ENCODE peak calls at places on chromosomes 16 and 17, in eight cellular contexts. One of them, this sample, is unnamed.

GRCh38 chr16:84598391-84598750 is 19.5 kb downstream of the COTL1 start:
- DNase-seq in EH: no peak
- DNase-seq in NCI-H510A treated with DMSO at 0.1 percent for 48 hours: no peak
- DNase-seq in activated CD4-positive, alpha-beta T cell treated with anti-CD3 and anti-CD28 coated beads, Interleukin-2, amount 50 U/mL, for 1 hour: no peak
- DNase-seq in IMR-90: no peak
- DNase-seq in NCI-H2107: no peak
- DNase-seq in smooth muscle cell of the brain vasculature: no peak
- DNase-seq in RWPE2: no peak
- DNase-seq in this sample: no peak

GRCh38 chr17:1607971-1608320 is 20.7 kb downstream of the SLC43A2 start:
- DNase-seq in EH: no peak
- DNase-seq in NCI-H510A treated with DMSO at 0.1 percent for 48 hours: no peak
- DNase-seq in activated CD4-positive, alpha-beta T cell treated with anti-CD3 and anti-CD28 coated beads, Interleukin-2, amount 50 U/mL, for 1 hour: no peak
- DNase-seq in IMR-90: no peak
- DNase-seq in NCI-H2107: no peak
- DNase-seq in smooth muscle cell of the brain vasculature: no peak
- DNase-seq in RWPE2: no peak
- DNase-seq in this sample: peak

GRCh38 chr17:44309472-44309871 is 1.1 kb downstream of the RUNDC3A start:
- DNase-seq in EH: no peak
- DNase-seq in NCI-H510A treated with DMSO at 0.1 percent for 48 hours: no peak
- DNase-seq in activated CD4-positive, alpha-beta T cell treated with anti-CD3 and anti-CD28 coated beads, Interleukin-2, amount 50 U/mL, for 1 hour: no peak
- DNase-seq in IMR-90: no peak
- DNase-seq in NCI-H2107: no peak
- DNase-seq in smooth muscle cell of the brain vasculature: no peak
- DNase-seq in RWPE2: no peak
- DNase-seq in this sample: peak

GRCh38 chr17:57640079-57640478 is 105.0 kb downstream of the CCDC182 start:
- DNase-seq in EH: no peak
- DNase-seq in NCI-H510A treated with DMSO at 0.1 percent for 48 hours: no peak
- DNase-seq in activated CD4-positive, alpha-beta T cell treated with anti-CD3 and anti-CD28 coated beads, Interleukin-2, amount 50 U/mL, for 1 hour: no peak
- DNase-seq in IMR-90: no peak
- DNase-seq in NCI-H2107: no peak
- DNase-seq in smooth muscle cell of the brain vasculature: no peak
- DNase-seq in RWPE2: no peak
- DNase-seq in this sample: peak

GRCh38 chr16:84687715-84688114 is 12.1 kb upstream of the USP10 start:
- DNase-seq in EH: peak
- DNase-seq in NCI-H510A treated with DMSO at 0.1 percent for 48 hours: no peak
- DNase-seq in activated CD4-positive, alpha-beta T cell treated with anti-CD3 and anti-CD28 coated beads, Interleukin-2, amount 50 U/mL, for 1 hour: no peak
- DNase-seq in IMR-90: peak
- DNase-seq in NCI-H2107: no peak
- DNase-seq in smooth muscle cell of the brain vasculature: no peak
- DNase-seq in RWPE2: no peak
- DNase-seq in this sample: peak

GRCh38 chr16:87924041-87924851 is 12.1 kb downstream of the CA5A start:
- DNase-seq in EH: no peak
- DNase-seq in NCI-H510A treated with DMSO at 0.1 percent for 48 hours: peak
- DNase-seq in activated CD4-positive, alpha-beta T cell treated with anti-CD3 and anti-CD28 coated beads, Interleukin-2, amount 50 U/mL, for 1 hour: no peak
- DNase-seq in IMR-90: no peak
- DNase-seq in NCI-H2107: peak
- DNase-seq in smooth muscle cell of the brain vasculature: no peak
- DNase-seq in RWPE2: no peak
- DNase-seq in this sample: no peak

GRCh38 chr17:75125984-75126383 is 5.6 kb downstream of the NT5C start:
- DNase-seq in EH: no peak
- DNase-seq in NCI-H510A treated with DMSO at 0.1 percent for 48 hours: no peak
- DNase-seq in activated CD4-positive, alpha-beta T cell treated with anti-CD3 and anti-CD28 coated beads, Interleukin-2, amount 50 U/mL, for 1 hour: no peak
- DNase-seq in IMR-90: no peak
- DNase-seq in NCI-H2107: no peak
- DNase-seq in smooth muscle cell of the brain vasculature: no peak
- DNase-seq in RWPE2: no peak
- DNase-seq in this sample: peak

GRCh38 chr16:12971216-12971615 is 69.8 kb downstream of the SHISA9 start:
- DNase-seq in EH: peak
- DNase-seq in NCI-H510A treated with DMSO at 0.1 percent for 48 hours: peak
- DNase-seq in activated CD4-positive, alpha-beta T cell treated with anti-CD3 and anti-CD28 coated beads, Interleukin-2, amount 50 U/mL, for 1 hour: no peak
- DNase-seq in IMR-90: no peak
- DNase-seq in NCI-H2107: peak
- DNase-seq in smooth muscle cell of the brain vasculature: no peak
- DNase-seq in RWPE2: peak
- DNase-seq in this sample: no peak

GRCh38 chr16:82033006-82033405 is 2.0 kb upstream of the HSD17B2 start:
- DNase-seq in EH: no peak
- DNase-seq in NCI-H510A treated with DMSO at 0.1 percent for 48 hours: peak
- DNase-seq in activated CD4-positive, alpha-beta T cell treated with anti-CD3 and anti-CD28 coated beads, Interleukin-2, amount 50 U/mL, for 1 hour: no peak
- DNase-seq in IMR-90: no peak
- DNase-seq in NCI-H2107: no peak
- DNase-seq in smooth muscle cell of the brain vasculature: no peak
- DNase-seq in RWPE2: no peak
- DNase-seq in this sample: no peak

GRCh38 chr17:29855686-29856085 is 74.3 kb downstream of the SSH2 start:
- DNase-seq in EH: peak
- DNase-seq in NCI-H510A treated with DMSO at 0.1 percent for 48 hours: no peak
- DNase-seq in activated CD4-positive, alpha-beta T cell treated with anti-CD3 and anti-CD28 coated beads, Interleukin-2, amount 50 U/mL, for 1 hour: no peak
- DNase-seq in IMR-90: peak
- DNase-seq in NCI-H2107: no peak
- DNase-seq in smooth muscle cell of the brain vasculature: no peak
- DNase-seq in RWPE2: no peak
- DNase-seq in this sample: no peak

GRCh38 chr17:79645022-79645776 is 34.3 kb upstream of the RBFOX3 start:
- DNase-seq in EH: no peak
- DNase-seq in NCI-H510A treated with DMSO at 0.1 percent for 48 hours: no peak
- DNase-seq in activated CD4-positive, alpha-beta T cell treated with anti-CD3 and anti-CD28 coated beads, Interleukin-2, amount 50 U/mL, for 1 hour: no peak
- DNase-seq in IMR-90: no peak
- DNase-seq in NCI-H2107: no peak
- DNase-seq in smooth muscle cell of the brain vasculature: no peak
- DNase-seq in RWPE2: no peak
- DNase-seq in this sample: peak

GRCh38 chr16:55081622-55082593 is 151.2 kb downstream of the IRX5 start:
- DNase-seq in EH: no peak
- DNase-seq in NCI-H510A treated with DMSO at 0.1 percent for 48 hours: no peak
- DNase-seq in activated CD4-positive, alpha-beta T cell treated with anti-CD3 and anti-CD28 coated beads, Interleukin-2, amount 50 U/mL, for 1 hour: no peak
- DNase-seq in IMR-90: no peak
- DNase-seq in NCI-H2107: no peak
- DNase-seq in smooth muscle cell of the brain vasculature: no peak
- DNase-seq in RWPE2: no peak
- DNase-seq in this sample: no peak

GRCh38 chr17:77455111-77455877 is 314.5 kb downstream of the SEC14L1 start:
- DNase-seq in EH: no peak
- DNase-seq in NCI-H510A treated with DMSO at 0.1 percent for 48 hours: no peak
- DNase-seq in activated CD4-positive, alpha-beta T cell treated with anti-CD3 and anti-CD28 coated beads, Interleukin-2, amount 50 U/mL, for 1 hour: no peak
- DNase-seq in IMR-90: peak
- DNase-seq in NCI-H2107: no peak
- DNase-seq in smooth muscle cell of the brain vasculature: no peak
- DNase-seq in RWPE2: no peak
- DNase-seq in this sample: peak

GRCh38 chr16:57028086-57028485 is 38.7 kb downstream of the NLRC5 start:
- DNase-seq in EH: no peak
- DNase-seq in NCI-H510A treated with DMSO at 0.1 percent for 48 hours: no peak
- DNase-seq in activated CD4-positive, alpha-beta T cell treated with anti-CD3 and anti-CD28 coated beads, Interleukin-2, amount 50 U/mL, for 1 hour: no peak
- DNase-seq in IMR-90: no peak
- DNase-seq in NCI-H2107: no peak
- DNase-seq in smooth muscle cell of the brain vasculature: no peak
- DNase-seq in RWPE2: no peak
- DNase-seq in this sample: no peak

GRCh38 chr16:17305694-17306093 is 165.1 kb downstream of the XYLT1 start:
- DNase-seq in EH: no peak
- DNase-seq in NCI-H510A treated with DMSO at 0.1 percent for 48 hours: no peak
- DNase-seq in activated CD4-positive, alpha-beta T cell treated with anti-CD3 and anti-CD28 coated beads, Interleukin-2, amount 50 U/mL, for 1 hour: no peak
- DNase-seq in IMR-90: no peak
- DNase-seq in NCI-H2107: no peak
- DNase-seq in smooth muscle cell of the brain vasculature: no peak
- DNase-seq in RWPE2: no peak
- DNase-seq in this sample: no peak

GRCh38 chr16:64696872-64697271 is 425.0 kb downstream of the CDH11 start:
- DNase-seq in EH: peak
- DNase-seq in NCI-H510A treated with DMSO at 0.1 percent for 48 hours: no peak
- DNase-seq in activated CD4-positive, alpha-beta T cell treated with anti-CD3 and anti-CD28 coated beads, Interleukin-2, amount 50 U/mL, for 1 hour: no peak
- DNase-seq in IMR-90: no peak
- DNase-seq in NCI-H2107: no peak
- DNase-seq in smooth muscle cell of the brain vasculature: no peak
- DNase-seq in RWPE2: no peak
- DNase-seq in this sample: no peak